ENCODE peak calls at places on chromosomes 11 and 22, in seven cellular contexts. T is IMR-90, N is H9, F is neuronal stem cell, Y is H1, W is trophoblast cell, X is mesenchymal stem cell. R is an unnamed sample.

GRCh38 chr22:19291218-19291579 is 320 bp downstream of the CLTCL1 start:
- DNase-seq in Y (peak; percentile 66), X (no peak), T (no peak), N (peak; percentile 32), W (no peak), F (no peak), R (peak; percentile 33)

GRCh38 chr11:28833670-28834069 is 725.5 kb downstream of the METTL15 start:
- DNase-seq in X (peak; percentile 82), Y (no peak), N (no peak), W (no peak), F (no peak), T (peak; percentile 99), R (peak; percentile 56)

GRCh38 chr11:129618046-129618569 is 197.5 kb upstream of the TMEM45B start:
- DNase-seq in X (no peak), N (no peak), W (no peak), Y (no peak), F (no peak), T (no peak), R (no peak)

GRCh38 chr22:36467042-36467810 is 14.2 kb downstream of the TXN2 start:
- DNase-seq in N (no peak), F (no peak), T (peak; percentile 86), W (no peak), X (peak; percentile 87), Y (no peak), R (no peak)

GRCh38 chr11:99069831-99070444 is 49.2 kb downstream of the CNTN5 start:
- DNase-seq in Y (peak; percentile 51), F (peak; percentile 31), N (peak; percentile 67), T (no peak), X (peak; percentile 29), W (no peak), R (peak; percentile 75)

GRCh38 chr11:3041699-3042098 is 15.5 kb downstream of the CARS1 start:
- DNase-seq in W (no peak), T (no peak), N (no peak), X (no peak), Y (no peak), F (no peak), R (no peak)

GRCh38 chr11:74687237-74688005 is 43.8 kb downstream of the CHRDL2 start:
- DNase-seq in W (no peak), N (no peak), Y (no peak), F (no peak), X (no peak), T (peak; percentile 53), R (no peak)

GRCh38 chr22:50342651-50343540 is at the start of gene PPP6R2:
- DNase-seq in F (peak; percentile 79), Y (peak; percentile 96), N (peak; percentile 78), T (peak; percentile 35), W (peak; percentile 96), X (peak; percentile 79), R (peak; percentile 79)

GRCh38 chr11:11976476-11977187 is 31.8 kb downstream of the DKK3 start:
- DNase-seq in X (no peak), T (no peak), N (no peak), Y (peak; percentile 45), W (no peak), F (no peak), R (no peak)

GRCh38 chr11:80462211-80462610 is 1021.4 kb upstream of the TENM4 start:
- DNase-seq in Y (no peak), T (no peak), F (no peak), W (peak; percentile 14), N (no peak), X (peak; percentile 20), R (no peak)

GRCh38 chr22:46862418-46863324 is 100.2 kb downstream of the TBC1D22A start:
- DNase-seq in T (no peak), X (no peak), F (no peak), N (no peak), Y (no peak), W (no peak), R (no peak)

GRCh38 chr11:120807414-120808150 is 216.3 kb upstream of the TBCEL start:
- DNase-seq in F (peak; percentile 24), T (peak; percentile 95), N (peak; percentile 38), X (peak; percentile 93), Y (no peak), W (peak; percentile 96), R (peak; percentile 88)

GRCh38 chr11:117604349-117604995 is 192.5 kb downstream of the DSCAML1 start:
- DNase-seq in Y (no peak), N (no peak), F (no peak), X (peak; percentile 5), T (peak; percentile 32), W (no peak), R (no peak)

GRCh38 chr11:79431535-79431934 is 9.3 kb downstream of the TENM4 start:
- DNase-seq in X (no peak), T (peak; percentile 89), F (no peak), Y (no peak), N (no peak), W (no peak), R (no peak)

GRCh38 chr22:31605851-31606585 is 56.0 kb downstream of the PISD start:
- DNase-seq in Y (no peak), W (peak; percentile 84), N (no peak), F (no peak), T (no peak), X (no peak), R (no peak)

GRCh38 chr11:126485021-126485781 is 129.7 kb downstream of the ST3GAL4 start:
- DNase-seq in X (peak; percentile 2), W (no peak), F (no peak), Y (no peak), N (no peak), T (peak; percentile 81), R (no peak)

GRCh38 chr22:45484742-45485141 is 17.9 kb upstream of the FBLN1 start:
- DNase-seq in Y (no peak), W (no peak), F (no peak), X (no peak), N (no peak), T (no peak), R (no peak)

GRCh38 chr11:396511-396947 is 2.5 kb downstream of the PKP3 start:
- DNase-seq in F (no peak), X (peak; percentile 37), T (no peak), W (peak; percentile 37), N (no peak), Y (no peak), R (peak; percentile 47)

GRCh38 chr22:50530857-50531545 is 1.2 kb upstream of the TYMP start:
- DNase-seq in F (no peak), W (peak; percentile 93), Y (peak; percentile 82), X (peak; percentile 91), T (peak; percentile 63), N (peak; percentile 84), R (peak; percentile 87)

GRCh38 chr11:75490221-75491181 is 35.2 kb downstream of the GDPD5 start:
- DNase-seq in X (no peak), F (no peak), N (peak; percentile 73), T (peak; percentile 32), W (peak; percentile 6), Y (peak; percentile 62), R (peak; percentile 92)

GRCh38 chr11:47950396-47950795 is 30.0 kb upstream of the PTPRJ start:
- DNase-seq in T (no peak), Y (no peak), W (no peak), X (peak; percentile 35), F (no peak), N (no peak), R (no peak)

GRCh38 chr22:45783690-45784089 is 112.1 kb downstream of the ATXN10 start:
- DNase-seq in Y (no peak), N (no peak), W (no peak), T (no peak), X (no peak), F (no peak), R (no peak)

GRCh38 chr22:44373234-44373633 is 60.5 kb upstream of the SHISAL1 start:
- DNase-seq in X (no peak), T (no peak), F (no peak), N (no peak), W (no peak), Y (no peak), R (no peak)

GRCh38 chr11:119051440-119052162 is 5.4 kb downstream of the HYOU1 start:
- DNase-seq in T (no peak), Y (no peak), F (no peak), W (no peak), N (no peak), X (no peak), R (no peak)
- H3K79me1 ChIP-seq in T (peaks cover 41% of the 10 kb centered on the region), Y (peaks cover 16% of the 10 kb centered on the region), F (peaks cover 27% of the 10 kb centered on the region), W (peaks cover under 1% of the 10 kb centered on the region), N (peaks cover 13% of the 10 kb centered on the region), X (peaks cover 46% of the 10 kb centered on the region), R (peaks cover 29% of the 10 kb centered on the region)

DNA sequence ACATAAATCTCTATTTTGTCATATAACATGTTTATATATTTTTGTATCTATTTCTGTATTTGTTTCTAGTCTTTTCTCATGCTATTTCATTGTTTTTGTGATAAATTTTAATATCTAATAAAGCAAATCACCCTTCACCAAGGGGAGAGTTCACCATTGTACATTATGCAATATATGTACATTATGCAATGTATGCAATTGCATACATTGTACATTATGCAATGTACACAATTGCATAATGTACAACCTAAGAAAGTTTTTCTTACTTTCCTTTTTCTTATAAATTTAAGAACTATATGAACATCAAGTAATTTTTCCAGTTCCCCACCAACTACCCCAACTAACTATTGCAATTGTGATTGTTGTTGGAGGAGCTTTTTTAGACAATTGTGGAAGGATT is 44.1 kb upstream of the GLYATL2 start:
- DNase-seq in F (no peak), X (no peak), W (no peak), T (no peak), Y (no peak), N (no peak), R (no peak)
- H3K79me1 ChIP-seq in F (no peaks in the 10 kb centered on the region), X (no peaks in the 10 kb centered on the region), W (no peaks in the 10 kb centered on the region), T (no peaks in the 10 kb centered on the region), Y (no peaks in the 10 kb centered on the region), N (no peaks in the 10 kb centered on the region), R (no peaks in the 10 kb centered on the region)

DNA sequence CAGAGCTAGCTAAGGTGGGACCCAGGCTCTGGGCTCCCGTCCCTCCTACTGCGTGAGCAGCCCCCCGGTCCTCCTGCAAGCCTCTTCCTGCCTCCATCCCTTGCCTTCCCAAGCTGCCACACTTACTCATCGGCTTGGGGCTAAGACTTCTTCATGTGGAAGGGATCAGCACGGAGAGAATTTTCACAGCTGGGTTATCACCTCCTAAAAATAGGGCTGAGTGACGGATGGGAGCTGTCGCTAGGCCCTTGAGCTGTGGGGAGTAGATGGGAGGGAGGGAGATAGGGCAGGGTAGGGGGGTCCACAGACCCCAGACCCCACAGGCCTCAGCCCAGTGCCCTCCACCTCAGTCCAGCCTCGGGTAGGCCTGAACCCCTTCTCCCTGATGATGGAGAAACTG is 41.0 kb downstream of the FLRT1 start:
- DNase-seq in Y (no peak), T (no peak), X (no peak), W (no peak), N (no peak), F (no peak), R (no peak)
- H3K79me1 ChIP-seq in Y (no peaks in the 10 kb centered on the region), T (no peaks in the 10 kb centered on the region), X (no peaks in the 10 kb centered on the region), W (no peaks in the 10 kb centered on the region), N (no peaks in the 10 kb centered on the region), F (no peaks in the 10 kb centered on the region), R (no peaks in the 10 kb centered on the region)

GRCh38 chr22:26534166-26534855 is 22.0 kb upstream of the TFIP11 start:
- DNase-seq in T (no peak), W (no peak), Y (no peak), F (no peak), X (no peak), N (no peak), R (no peak)

GRCh38 chr22:26536762-26537134 is 24.5 kb upstream of the TFIP11 start:
- DNase-seq in N (no peak), T (no peak), Y (no peak), W (no peak), F (no peak), X (no peak), R (no peak)

GRCh38 chr22:26536056-26536761 is 23.9 kb upstream of the TFIP11 start:
- DNase-seq in X (no peak), N (no peak), F (no peak), W (no peak), Y (no peak), T (no peak), R (no peak)

GRCh38 chr22:26535499-26535898 is 23.2 kb upstream of the TFIP11 start:
- DNase-seq in X (no peak), Y (no peak), W (no peak), T (no peak), F (no peak), N (no peak), R (no peak)

GRCh38 chr22:26534874-26535470 is 22.7 kb upstream of the TFIP11 start:
- DNase-seq in T (no peak), Y (no peak), W (no peak), N (no peak), F (no peak), X (no peak), R (no peak)
- H3K79me1 ChIP-seq in T (peaks cover 47% of the 10 kb centered on the region), Y (peaks cover 3% of the 10 kb centered on the region), W (no peaks in the 10 kb centered on the region), N (peaks cover 3% of the 10 kb centered on the region), F (no peaks in the 10 kb centered on the region), X (peaks cover 2% of the 10 kb centered on the region), R (peaks cover 11% of the 10 kb centered on the region)